ENCODE peak calls at places on chromosomes 11 and 22, in ten cellular contexts. H is heart left ventricle; S is cardiac fibroblast; K is PC-3; J is T-helper 17 cell; M is right atrium auricular region; T is activated CD4-positive, alpha-beta T cell treated with anti-CD3 and anti-CD28 coated beads for 24 hours; N is sigmoid colon; D is stimulated activated naive CD4-positive, alpha-beta T cell; G is fibroblast of gingiva. Z is an unnamed sample.

GRCh38 chr11:25566298-25567200 is 765.4 kb upstream of the ANO3 start:
- DNase-seq in H (peak), S (peak), K (no peak), J (no peak), M (no peak), T (no peak), N (peak), D (no peak), G (no peak), Z (no peak)

GRCh38 chr22:41862160-41862529 is 29.2 kb downstream of the SREBF2 start:
- DNase-seq in H (no peak), S (peak), K (no peak), J (peak), M (no peak), T (no peak), N (no peak), D (peak), G (peak), Z (peak)

GRCh38 chr11:12441081-12441801 is 63.9 kb downstream of the PARVA start:
- DNase-seq in H (no peak), S (peak), K (peak), J (no peak), M (no peak), T (no peak), N (no peak), D (no peak), G (no peak), Z (no peak)

GRCh38 chr11:77003954-77004353 is 30.2 kb upstream of the B3GNT6 start:
- DNase-seq in H (no peak), S (peak), K (peak), J (no peak), M (no peak), T (no peak), N (no peak), D (no peak), G (no peak), Z (no peak)

GRCh38 chr22:19517171-19517500 is 7.1 kb downstream of the CLDN5 start:
- DNase-seq in H (no peak), S (no peak), K (no peak), J (no peak), M (no peak), T (no peak), N (no peak), D (no peak), G (no peak), Z (no peak)

GRCh38 chr22:39117585-39118191 is 20.6 kb downstream of the APOBEC3H start:
- DNase-seq in H (peak), S (peak), K (peak), J (peak), M (no peak), T (peak), N (peak), D (peak), G (peak), Z (peak)

GRCh38 chr11:10303558-10304363 is 1.1 kb upstream of the ADM start:
- DNase-seq in H (no peak), S (peak), K (peak), J (no peak), M (no peak), T (no peak), N (no peak), D (peak), G (peak), Z (peak)

GRCh38 chr11:119567667-119568582 is 145.0 kb upstream of the THY1 start:
- DNase-seq in H (no peak), S (peak), K (peak), J (no peak), M (no peak), T (no peak), N (peak), D (no peak), G (peak), Z (no peak)

GRCh38 chr11:34439521-34440258 is 956 bp downstream of the CAT start:
- DNase-seq in H (no peak), S (no peak), K (no peak), J (no peak), M (no peak), T (no peak), N (no peak), D (no peak), G (peak), Z (no peak)

GRCh38 chr11:102293873-102294601 is 23.2 kb upstream of the BIRC3 start:
- DNase-seq in H (no peak), S (peak), K (peak), J (no peak), M (no peak), T (no peak), N (no peak), D (peak), G (peak), Z (no peak)

GRCh38 chr11:61384271-61385242 is 7.8 kb upstream of the TMEM216 start:
- DNase-seq in H (no peak), S (peak), K (peak), J (no peak), M (no peak), T (no peak), N (no peak), D (no peak), G (no peak), Z (no peak)

GRCh38 chr22:49767355-49768062 is 60.2 kb downstream of the BRD1 start:
- DNase-seq in H (no peak), S (peak), K (peak), J (peak), M (no peak), T (no peak), N (peak), D (peak), G (peak), Z (no peak)

GRCh38 chr11:34624069-34624468 is 3.2 kb downstream of the EHF start:
- DNase-seq in H (no peak), S (no peak), K (no peak), J (no peak), M (no peak), T (no peak), N (no peak), D (no peak), G (no peak), Z (no peak)

GRCh38 chr11:128171496-128171895 is 415.9 kb downstream of the ETS1 start:
- DNase-seq in H (no peak), S (peak), K (peak), J (no peak), M (no peak), T (no peak), N (no peak), D (no peak), G (no peak), Z (no peak)

GRCh38 chr11:17498475-17498874 is 21.8 kb upstream of the ABCC8 start:
- DNase-seq in H (no peak), S (no peak), K (peak), J (no peak), M (no peak), T (no peak), N (no peak), D (no peak), G (no peak), Z (no peak)

GRCh38 chr11:1272531-1272930 is 36.9 kb downstream of the TOLLIP start:
- DNase-seq in H (no peak), S (no peak), K (no peak), J (no peak), M (no peak), T (no peak), N (no peak), D (no peak), G (no peak), Z (no peak)